ENCODE peak calls at places on chromosomes 6 and 20, in ten cellular contexts. N, T, D, X, C, L, W, O, M and S are unnamed samples.

GRCh38 chr20:36360429-36360828 is 54.3 kb downstream of the DLGAP4 start:
- DNase-seq in N (no peak), T (no peak), D (no peak), X (no peak), C (no peak), L (no peak), W (no peak), O (no peak), M (no peak), S (no peak)

GRCh38 chr6:22112490-22112889 is 184.3 kb downstream of the PRL start:
- DNase-seq in N (no peak), T (no peak), D (no peak), X (no peak), C (no peak), L (no peak), W (no peak), O (no peak), M (no peak), S (no peak)

GRCh38 chr20:45450097-45450818 is 19.3 kb upstream of the WFDC2 start:
- DNase-seq in N (no peak), T (no peak), D (no peak), X (peak), C (peak), L (peak), W (peak), O (peak), M (no peak), S (no peak)

GRCh38 chr6:63560806-63561672 is 11.2 kb upstream of the LOC128125822 start:
- DNase-seq in N (no peak), T (no peak), D (no peak), X (no peak), C (no peak), L (no peak), W (no peak), O (no peak), M (no peak), S (no peak)

GRCh38 chr20:13525225-13525940 is 113.3 kb downstream of the TASP1 start:
- DNase-seq in N (no peak), T (no peak), D (peak), X (peak), C (peak), L (no peak), W (no peak), O (no peak), M (no peak), S (no peak)

GRCh38 chr6:3911614-3912336 is 62.6 kb downstream of the FAM50B start:
- DNase-seq in N (no peak), T (no peak), D (no peak), X (peak), C (no peak), L (no peak), W (no peak), O (no peak), M (peak), S (no peak)

GRCh38 chr20:63580796-63581461 is 6.9 kb upstream of the HELZ2 start:
- DNase-seq in N (no peak), T (no peak), D (no peak), X (peak), C (no peak), L (peak), W (peak), O (peak), M (no peak), S (no peak)

GRCh38 chr6:31610891-31611425 is 4.1 kb upstream of the AIF1 start:
- DNase-seq in N (no peak), T (no peak), D (no peak), X (no peak), C (peak), L (no peak), W (no peak), O (no peak), M (no peak), S (no peak)

GRCh38 chr6:63529498-63529897 is 42.8 kb upstream of the LOC128125822 start:
- DNase-seq in N (no peak), T (no peak), D (no peak), X (no peak), C (no peak), L (peak), W (no peak), O (no peak), M (no peak), S (no peak)

GRCh38 chr6:135936606-135937005 is 85.1 kb downstream of the PDE7B start:
- DNase-seq in N (no peak), T (no peak), D (peak), X (peak), C (peak), L (no peak), W (no peak), O (no peak), M (no peak), S (no peak)

GRCh38 chr6:145278163-145278807 is 457.0 kb downstream of the EPM2A start:
- DNase-seq in N (no peak), T (no peak), D (peak), X (no peak), C (no peak), L (no peak), W (no peak), O (no peak), M (no peak), S (no peak)

GRCh38 chr20:650954-651353 is 2.0 kb downstream of the SRXN1 start:
- DNase-seq in N (no peak), T (no peak), D (no peak), X (no peak), C (no peak), L (no peak), W (no peak), O (no peak), M (no peak), S (no peak)

GRCh38 chr6:38370653-38371311 is 268.9 kb downstream of the BTBD9 start:
- DNase-seq in N (no peak), T (no peak), D (no peak), X (no peak), C (peak), L (no peak), W (no peak), O (no peak), M (no peak), S (no peak)

GRCh38 chr6:116373300-116373699 is 2.6 kb downstream of the DSE start:
- DNase-seq in N (no peak), T (no peak), D (no peak), X (no peak), C (no peak), L (no peak), W (no peak), O (no peak), M (no peak), S (no peak)

GRCh38 chr6:11412011-11412424 is 125.5 kb upstream of the TMEM170B start:
- DNase-seq in N (no peak), T (no peak), D (no peak), X (no peak), C (no peak), L (peak), W (no peak), O (peak), M (no peak), S (no peak)

GRCh38 chr20:36028106-36028826 is 59.9 kb downstream of the CNBD2 start:
- DNase-seq in N (no peak), T (no peak), D (no peak), X (no peak), C (no peak), L (no peak), W (no peak), O (no peak), M (no peak), S (no peak)

GRCh38 chr20:25325997-25326396 is 64.6 kb downstream of the ABHD12 start:
- DNase-seq in N (no peak), T (no peak), D (no peak), X (no peak), C (no peak), L (no peak), W (no peak), O (no peak), M (no peak), S (no peak)

GRCh38 chr6:32883789-32884188 is 29.8 kb downstream of the PSMB9 start:
- DNase-seq in N (no peak), T (no peak), D (no peak), X (peak), C (peak), L (no peak), W (no peak), O (no peak), M (peak), S (no peak)